ENCODE peak calls at places on chromosome 13, in four cellular contexts. G is OCI-LY7, A is AG04450, M is choroid plexus epithelial cell. V is an unnamed sample.

GRCh38 chr13:75636339-75637095 is 387 bp downstream of the LMO7 start:
- DNase-seq in G (peak), A (no peak), M (peak), V (no peak)

GRCh38 chr13:37878496-37878895 is 8.9 kb upstream of the TRPC4 start:
- DNase-seq in G (no peak), A (no peak), M (peak), V (no peak)

GRCh38 chr13:77184455-77184854 is 142.4 kb downstream of the MYCBP2 start:
- DNase-seq in G (peak), A (no peak), M (no peak), V (no peak)

GRCh38 chr13:36915106-36915505 is 4.9 kb downstream of the SMAD9 start:
- DNase-seq in G (no peak), A (no peak), M (no peak), V (no peak)

GRCh38 chr13:47334173-47334572 is 437.3 kb upstream of the HTR2A start:
- DNase-seq in G (no peak), A (peak), M (peak), V (peak)

GRCh38 chr13:19597523-19597922 is 35.9 kb upstream of the MPHOSPH8 start:
- DNase-seq in G (no peak), A (peak), M (peak), V (no peak)

GRCh38 chr13:80131204-80131603 is 209.7 kb downstream of the SPRY2 start:
- DNase-seq in G (no peak), A (no peak), M (peak), V (no peak)

GRCh38 chr13:113903361-113903760 is 39.5 kb upstream of the GAS6 start:
- DNase-seq in G (no peak), A (no peak), M (no peak), V (no peak)

GRCh38 chr13:49840667-49841066 is 48.2 kb upstream of the KPNA3 start:
- DNase-seq in G (no peak), A (no peak), M (no peak), V (no peak)

GRCh38 chr13:112032186-112032835 is 34.6 kb upstream of the SOX1 start:
- DNase-seq in G (no peak), A (no peak), M (no peak), V (no peak)

GRCh38 chr13:40874138-40874776 is 84.8 kb downstream of the SLC25A15 start:
- DNase-seq in G (peak), A (no peak), M (peak), V (no peak)
- H3K4me3 ChIP-seq in G (no peak), A (no peak), M (no peak), V (no peak)

DNA sequence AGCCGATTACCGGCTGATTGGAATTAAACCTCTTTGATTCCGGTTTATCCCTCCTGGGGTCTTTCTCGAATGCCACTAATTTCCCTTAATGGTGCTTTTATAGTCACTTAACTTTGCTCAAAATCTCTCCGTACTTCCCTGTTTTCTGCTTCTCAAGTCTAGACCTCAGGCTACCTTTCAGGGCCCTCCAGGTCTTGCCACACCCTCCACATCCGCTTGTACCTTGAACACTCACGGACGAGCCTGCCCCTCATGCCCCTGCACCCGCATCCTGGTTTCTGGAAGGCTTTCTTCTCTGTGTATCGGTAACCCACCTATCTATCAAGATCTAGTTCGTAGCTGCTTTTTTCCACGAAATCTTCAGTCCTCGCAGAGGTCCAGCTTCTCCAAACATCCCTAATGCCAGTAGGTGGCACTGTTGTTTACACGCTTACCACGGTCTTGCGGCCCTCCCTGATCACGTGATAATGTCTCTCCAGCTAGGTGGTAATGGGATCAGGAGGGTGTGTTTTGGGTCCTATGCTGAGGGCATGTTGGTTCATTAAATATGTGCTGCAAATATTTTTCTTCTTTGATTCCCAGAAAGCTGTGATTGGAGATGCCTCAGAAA is 13.8 kb downstream of the ATP12A start:
- DNase-seq in G (peak), A (no peak), M (peak), V (no peak)
- TF ChIP-seq CTCF in G (peak), A (peak), M (peak), V (peak)

DNA sequence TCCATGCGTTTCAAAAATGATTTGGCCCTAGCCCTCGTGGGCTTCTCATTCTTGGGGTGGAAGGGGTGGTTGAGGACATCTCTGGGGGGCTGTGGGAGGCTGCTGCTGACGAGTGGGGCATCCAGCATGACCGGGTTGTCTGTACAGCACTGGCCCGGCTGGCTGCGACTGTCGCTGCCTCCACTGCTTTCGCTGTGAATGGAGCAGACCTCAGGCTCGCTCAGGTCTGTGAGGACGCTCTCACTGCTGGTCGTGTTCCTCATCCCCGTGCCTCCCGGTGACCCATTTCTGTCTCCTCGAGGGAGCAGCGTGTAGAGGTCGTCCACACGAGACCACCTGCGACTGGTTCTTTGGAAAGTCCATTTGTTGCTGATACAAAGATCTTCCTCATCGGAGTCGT is 113.7 kb downstream of the KL start:
- DNase-seq in G (no peak), A (no peak), M (no peak), V (no peak)
- H3K4me3 ChIP-seq in G (no peak), A (no peak), M (no peak), V (no peak)

GRCh38 chr13:65966991-65967451 is 1263.1 kb downstream of the PCDH9 start:
- DNase-seq in G (peak), A (no peak), M (peak), V (peak)
- TF ChIP-seq CTCF in G (peak), A (peak), M (peak), V (peak)

DNA sequence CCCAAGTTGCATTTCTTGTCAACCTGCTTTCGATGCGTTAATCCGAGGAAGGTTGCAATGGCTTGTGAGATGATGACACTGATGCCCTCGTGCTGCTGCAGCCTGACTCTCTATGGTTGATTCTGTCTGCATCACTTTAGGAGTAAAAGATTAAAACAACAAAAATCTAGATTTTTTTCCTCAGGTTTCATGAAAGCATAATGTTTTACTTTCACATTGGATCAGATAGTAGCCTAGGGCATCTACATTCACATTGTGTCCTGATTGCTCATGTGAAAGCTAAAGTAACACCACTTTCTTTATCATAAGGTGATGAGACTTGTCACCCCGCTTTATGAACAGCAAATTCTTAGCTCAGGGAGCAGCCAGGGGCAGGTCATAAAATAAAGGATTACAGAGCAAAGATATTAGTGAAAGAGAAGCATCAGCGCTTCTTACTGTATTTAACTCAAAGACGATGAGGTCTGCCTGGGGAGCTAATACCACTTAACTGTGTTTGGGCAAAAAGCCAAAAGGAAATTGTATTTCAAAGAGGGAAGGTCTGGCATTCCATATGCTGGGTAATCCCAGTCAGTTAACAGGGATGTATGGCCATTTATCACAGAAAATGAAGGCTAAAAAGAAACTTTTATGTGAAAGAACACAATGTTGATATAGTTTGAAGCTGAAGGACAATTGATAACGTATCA is 270.5 kb downstream of the GPC6 start:
- DNase-seq in G (no peak), A (no peak), M (peak), V (no peak)
- H3K4me3 ChIP-seq in G (no peak), A (no peak), M (no peak), V (no peak)

GRCh38 chr13:102657630-102658029 is 37.2 kb downstream of the METTL21C start:
- DNase-seq in G (no peak), A (no peak), M (peak), V (no peak)
- TF ChIP-seq CTCF in G (peak), A (peak), M (peak), V (peak)

GRCh38 chr13:30698023-30698422 is 37.3 kb upstream of the ALOX5AP start:
- DNase-seq in G (no peak), A (peak), M (peak), V (peak)
- H3K4me3 ChIP-seq in G (no peak), A (no peak), M (no peak), V (no peak)

V was measured in astrocyte of the cerebellum.